ENCODE peak calls at places on chromosomes 3 and 15, in six cellular contexts. O, M, J, A, L and X are unnamed samples.

GRCh38 chr3:43892061-43892460 is 201.3 kb downstream of the ABHD5 start:
- DNase-seq in O (no peak), M (no peak), J (no peak), A (no peak), L (no peak), X (no peak)

GRCh38 chr3:14933829-14934425 is 13.5 kb upstream of the NR2C2 start:
- DNase-seq in O (no peak), M (no peak), J (no peak), A (no peak), L (no peak), X (no peak)

GRCh38 chr15:48966595-48967301 is 3.0 kb upstream of the SHC4 start:
- DNase-seq in O (peak; percentile 62), M (no peak), J (no peak), A (no peak), L (peak; percentile 76), X (peak; percentile 75)

GRCh38 chr3:196144383-196145105 is 62.7 kb upstream of the TFRC start:
- DNase-seq in O (peak; percentile 75), M (no peak), J (no peak), A (peak; percentile 17), L (peak; percentile 77), X (peak; percentile 55)

GRCh38 chr3:132421832-132422231 is 4.5 kb downstream of the DNAJC13 start:
- DNase-seq in O (peak; percentile 79), M (no peak), J (no peak), A (no peak), L (peak; percentile 46), X (no peak)

GRCh38 chr3:134198414-134198813 is 52.2 kb downstream of the RYK start:
- DNase-seq in O (no peak), M (no peak), J (no peak), A (no peak), L (no peak), X (no peak)

GRCh38 chr15:45134046-45134445 is 4.3 kb downstream of the DUOX1 start:
- DNase-seq in O (no peak), M (no peak), J (no peak), A (no peak), L (no peak), X (no peak)

GRCh38 chr3:99865321-99865720 is 47.7 kb downstream of the CMSS1 start:
- DNase-seq in O (peak; percentile 48), M (no peak), J (no peak), A (no peak), L (peak; percentile 89), X (no peak)

GRCh38 chr3:123130079-123130726 is 63.4 kb downstream of the PDIA5 start:
- DNase-seq in O (no peak), M (no peak), J (no peak), A (no peak), L (no peak), X (no peak)

GRCh38 chr3:60323180-60323579 is 928.1 kb downstream of the FHIT start:
- DNase-seq in O (peak; percentile 7), M (no peak), J (no peak), A (no peak), L (no peak), X (no peak)

GRCh38 chr15:40160021-40160420 is 848 bp upstream of the BUB1B start:
- DNase-seq in O (no peak), M (no peak), J (no peak), A (no peak), L (no peak), X (no peak)
- H3K4me3 ChIP-seq in O (no peak overlapping the region), M (no peak overlapping the region), J (no peak overlapping the region), A (no peak overlapping the region), L (no peak overlapping the region), X (no peak overlapping the region)

GRCh38 chr15:39747326-39747725 is 35.3 kb downstream of the FSIP1 start:
- DNase-seq in O (peak; percentile 81), M (no peak), J (no peak), A (no peak), L (peak; percentile 76), X (peak; percentile 59)
- H3K4me3 ChIP-seq in O (no peak overlapping the region), M (no peak overlapping the region), J (no peak overlapping the region), A (no peak overlapping the region), L (no peak overlapping the region), X (no peak overlapping the region)

GRCh38 chr15:62821384-62822131 is 221.0 kb upstream of the TPM1 start:
- DNase-seq in O (no peak), M (no peak), J (no peak), A (no peak), L (no peak), X (no peak)

GRCh38 chr15:62822228-62822627 is 220.3 kb upstream of the TPM1 start:
- DNase-seq in O (no peak), M (no peak), J (no peak), A (no peak), L (no peak), X (no peak)

GRCh38 chr15:62818691-62819090 is 223.9 kb upstream of the TPM1 start:
- DNase-seq in O (peak; percentile 36), M (no peak), J (no peak), A (no peak), L (peak; percentile 54), X (no peak)

GRCh38 chr15:62812515-62812835 is 230.1 kb upstream of the TPM1 start:
- DNase-seq in O (no peak), M (no peak), J (no peak), A (no peak), L (no peak), X (no peak)

GRCh38 chr15:62816342-62817059 is 226.0 kb upstream of the TPM1 start:
- DNase-seq in O (no peak), M (no peak), J (no peak), A (no peak), L (no peak), X (no peak)
- H3K4me3 ChIP-seq in O (no peak overlapping the region), M (no peak overlapping the region), J (no peak overlapping the region), A (no peak overlapping the region), L (no peak overlapping the region), X (no peak overlapping the region)

GRCh38 chr3:168341965-168342719 is 246.4 kb upstream of the GOLIM4 start:
- DNase-seq in O (no peak), M (no peak), J (no peak), A (no peak), L (no peak), X (no peak)
- H3K4me3 ChIP-seq in O (no peak overlapping the region), M (no peak overlapping the region), J (no peak overlapping the region), A (no peak overlapping the region), L (no peak overlapping the region), X (no peak overlapping the region)

GRCh38 chr15:29067949-29068348 is 182.2 kb downstream of the APBA2 start:
- DNase-seq in O (no peak), M (no peak), J (no peak), A (no peak), L (no peak), X (no peak)
- H3K4me3 ChIP-seq in O (no peak overlapping the region), M (no peak overlapping the region), J (no peak overlapping the region), A (no peak overlapping the region), L (no peak overlapping the region), X (no peak overlapping the region)

GRCh38 chr3:13419356-13420050 is 619 bp downstream of the NUP210 start:
- DNase-seq in O (peak; percentile 22), M (no peak), J (no peak), A (no peak), L (no peak), X (peak; percentile 20)

GRCh38 chr3:13424111-13424844 is 4.2 kb upstream of the NUP210 start:
- DNase-seq in O (no peak), M (no peak), J (no peak), A (no peak), L (no peak), X (no peak)

GRCh38 chr3:13416002-13416793 is 3.9 kb downstream of the NUP210 start:
- DNase-seq in O (no peak), M (no peak), J (no peak), A (no peak), L (no peak), X (no peak)

GRCh38 chr3:13420817-13421755 is 964 bp upstream of the NUP210 start:
- DNase-seq in O (no peak), M (peak; percentile 54), J (no peak), A (peak; percentile 64), L (no peak), X (no peak)

GRCh38 chr3:13420051-13420816 is at the start of gene NUP210:
- DNase-seq in O (no peak), M (no peak), J (no peak), A (no peak), L (no peak), X (no peak)
- H3K4me3 ChIP-seq in O (no peak within 1 kb of the TSS), M (peak within 1 kb of the TSS; percentile 66), J (peak within 1 kb of the TSS; percentile 55), A (peak within 1 kb of the TSS; percentile 38), L (no peak within 1 kb of the TSS), X (no peak within 1 kb of the TSS)

DNA sequence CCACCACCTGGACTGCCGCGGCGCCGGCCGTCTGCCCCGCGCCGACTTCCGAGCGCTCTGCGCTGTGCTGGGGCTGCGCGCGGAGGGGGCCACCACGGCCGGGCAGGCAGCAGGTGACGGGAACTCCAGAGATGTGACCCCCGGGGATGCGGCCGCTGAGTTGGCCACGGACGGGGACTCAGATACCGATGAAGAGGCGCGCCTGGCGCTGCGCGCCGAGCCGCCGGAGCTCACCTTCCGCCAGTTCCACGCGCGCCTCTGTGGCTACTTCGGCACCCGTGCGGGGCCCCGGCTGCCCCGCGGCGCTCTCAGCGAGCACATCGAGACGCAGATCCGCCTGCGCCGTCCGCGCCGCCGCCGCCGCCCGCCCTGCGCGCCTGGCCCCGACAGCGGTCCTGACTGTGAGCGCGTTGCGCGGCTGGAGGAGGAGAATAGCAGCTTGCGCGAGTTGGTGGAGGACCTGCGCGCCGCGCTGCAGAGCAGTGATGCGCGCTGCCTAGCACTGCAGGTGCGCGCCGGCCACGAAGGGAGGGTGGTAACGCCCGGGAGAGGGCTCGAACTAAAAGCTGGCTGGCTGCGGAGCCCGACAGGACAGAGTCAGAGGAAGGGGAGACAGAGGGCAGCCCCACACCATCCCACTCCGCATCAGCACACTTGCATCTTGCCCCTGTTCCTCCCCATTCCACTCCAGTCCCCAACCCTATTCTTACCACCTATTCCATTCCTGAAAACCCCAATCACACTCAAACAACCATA is 891 bp downstream of the EFCC1 start:
- DNase-seq in O (peak; percentile 39), M (no peak), J (no peak), A (peak; percentile 36), L (no peak), X (peak; percentile 35)
- H3K4me3 ChIP-seq in O (no peak overlapping the region), M (peak overlapping the region; percentile 58), J (peak overlapping the region; percentile 40), A (peak overlapping the region; percentile 43), L (no peak overlapping the region), X (no peak overlapping the region)

GRCh38 chr15:42495361-42496212 is at the start of gene SNAP23:
- DNase-seq in O (peak; percentile 98), M (peak; percentile 89), J (peak; percentile 93), A (peak; percentile 96), L (peak; percentile 89), X (peak; percentile 96)

GRCh38 chr15:42491540-42492225 is 742 bp upstream of the ZNF106 start:
- DNase-seq in O (peak; percentile 56), M (no peak), J (no peak), A (no peak), L (no peak), X (peak; percentile 53)

GRCh38 chr15:42490743-42491539 is at the start of gene ZNF106:
- DNase-seq in O (peak; percentile 94), M (no peak), J (no peak), A (peak; percentile 91), L (peak; percentile 90), X (peak; percentile 88)

GRCh38 chr15:42494998-42495360 is 455 bp upstream of the SNAP23 start:
- DNase-seq in O (peak; percentile 90), M (no peak), J (no peak), A (peak; percentile 64), L (peak; percentile 67), X (peak; percentile 67)

GRCh38 chr15:42493694-42494093 is 1.7 kb upstream of the SNAP23 start:
- DNase-seq in O (no peak), M (no peak), J (no peak), A (no peak), L (no peak), X (no peak)
- H3K4me3 ChIP-seq in O (no peak overlapping the region), M (no peak overlapping the region), J (no peak overlapping the region), A (no peak overlapping the region), L (no peak overlapping the region), X (no peak overlapping the region)

GRCh38 chr3:111681705-111682426 is 86.7 kb upstream of the ZBED2 start:
- DNase-seq in O (no peak), M (no peak), J (no peak), A (no peak), L (no peak), X (peak; percentile 42)

GRCh38 chr3:111676177-111677021 is 81.3 kb upstream of the ZBED2 start:
- DNase-seq in O (peak; percentile 42), M (no peak), J (no peak), A (no peak), L (peak; percentile 12), X (peak; percentile 99)
- H3K4me3 ChIP-seq in O (no peak overlapping the region), M (no peak overlapping the region), J (no peak overlapping the region), A (no peak overlapping the region), L (no peak overlapping the region), X (no peak overlapping the region)